ENCODE peak calls at places on chromosomes 7 and 10, in eight cellular contexts. I, D, B, L, H, Y, E and K are unnamed samples.

GRCh38 chr10:44053391-44053790 is 331.5 kb downstream of the CXCL12 start:
- DNase-seq in Y (no peak), I (no peak), D (no peak), E (no peak), H (no peak), B (no peak), L (no peak), K (no peak)

GRCh38 chr10:2963889-2964631 is 103.3 kb upstream of the PFKP start:
- DNase-seq in D (no peak), E (no peak), Y (no peak), H (no peak), I (no peak), L (peak), B (no peak), K (no peak)

GRCh38 chr10:19638173-19638872 is 177.9 kb upstream of the PLXDC2 start:
- DNase-seq in L (no peak), D (no peak), B (no peak), H (no peak), I (peak), E (no peak), Y (no peak), K (peak)

GRCh38 chr10:132707776-132708171 is 78.2 kb downstream of the NKX6-2 start:
- DNase-seq in D (no peak), L (no peak), H (no peak), B (no peak), I (no peak), E (no peak), Y (no peak), K (no peak)

GRCh38 chr7:15915694-15916093 is 229.2 kb upstream of the MEOX2 start:
- DNase-seq in D (no peak), Y (no peak), E (no peak), L (no peak), I (no peak), B (no peak), H (no peak), K (no peak)

GRCh38 chr10:66828957-66829356 is 96.9 kb upstream of the LRRTM3 start:
- DNase-seq in L (no peak), H (no peak), B (no peak), E (no peak), Y (no peak), D (no peak), I (no peak), K (no peak)

GRCh38 chr7:5695037-5695708 is 86.3 kb downstream of the RNF216 start:
- DNase-seq in D (no peak), L (no peak), Y (no peak), E (no peak), I (no peak), B (no peak), H (peak), K (peak)

GRCh38 chr7:75969182-75969581 is 25.2 kb downstream of the TMEM120A start:
- DNase-seq in I (no peak), D (no peak), H (no peak), B (peak), E (no peak), Y (no peak), L (no peak), K (no peak)

GRCh38 chr10:19290770-19291169 is 242.2 kb downstream of the MALRD1 start:
- DNase-seq in B (no peak), Y (no peak), L (no peak), I (no peak), D (no peak), E (no peak), H (no peak), K (no peak)

GRCh38 chr7:55441668-55442305 is 76.7 kb downstream of the LANCL2 start:
- DNase-seq in Y (no peak), B (peak), D (no peak), L (no peak), H (no peak), E (no peak), I (no peak), K (no peak)

GRCh38 chr7:11244149-11244548 is 270.5 kb downstream of the PHF14 start:
- DNase-seq in B (peak), Y (no peak), E (no peak), L (no peak), D (no peak), H (no peak), I (no peak), K (no peak)

GRCh38 chr7:12316925-12317324 is 86.7 kb downstream of the VWDE start:
- DNase-seq in I (no peak), B (no peak), D (no peak), Y (no peak), H (no peak), E (no peak), L (no peak), K (no peak)

GRCh38 chr10:47325303-47326291 is 3.3 kb downstream of the GDF2 start:
- DNase-seq in L (no peak), D (no peak), E (no peak), I (no peak), H (no peak), B (no peak), Y (no peak), K (no peak)

GRCh38 chr10:71058308-71058707 is 154.1 kb upstream of the UNC5B start:
- DNase-seq in Y (no peak), D (no peak), E (no peak), H (no peak), B (no peak), L (no peak), I (no peak), K (no peak)

GRCh38 chr10:77455538-77455937 is 182.1 kb downstream of the KCNMA1 start:
- DNase-seq in E (no peak), L (no peak), Y (no peak), D (no peak), H (no peak), B (no peak), I (no peak), K (no peak)

GRCh38 chr7:127940365-127941160 is 90.7 kb downstream of the LRRC4 start:
- DNase-seq in I (no peak), Y (no peak), H (no peak), D (no peak), L (no peak), E (no peak), B (no peak), K (no peak)

GRCh38 chr7:29394321-29394720 is 169.3 kb upstream of the PRR15 start:
- DNase-seq in E (no peak), I (no peak), H (no peak), B (no peak), D (no peak), L (no peak), Y (no peak), K (no peak)

GRCh38 chr10:120505866-120506265 is 48.8 kb downstream of the PLPP4 start:
- DNase-seq in B (no peak), L (no peak), Y (no peak), H (no peak), D (no peak), I (no peak), E (no peak), K (no peak)

GRCh38 chr10:11245510-11245909 is 227.8 kb downstream of the CELF2 start:
- DNase-seq in I (no peak), B (no peak), D (no peak), Y (no peak), H (peak), L (no peak), E (no peak), K (no peak)

GRCh38 chr10:132104471-132105301 is 38.9 kb downstream of the JAKMIP3 start:
- DNase-seq in Y (no peak), B (no peak), L (no peak), I (no peak), D (no peak), H (no peak), E (no peak), K (no peak)

GRCh38 chr10:74650613-74651012 is 175.8 kb upstream of the KAT6B start:
- DNase-seq in H (no peak), I (no peak), D (no peak), B (no peak), Y (no peak), E (no peak), L (no peak), K (no peak)

GRCh38 chr10:29955308-29955935 is 104.0 kb downstream of the JCAD start:
- DNase-seq in D (no peak), I (no peak), B (no peak), E (no peak), Y (no peak), L (peak), H (no peak), K (no peak)

GRCh38 chr10:98134431-98135221 is at the start of gene R3HCC1L:
- DNase-seq in E (peak), L (peak), H (peak), B (peak), D (peak), I (peak), Y (peak), K (peak)

GRCh38 chr7:118245267-118246040 is 20.9 kb downstream of the ANKRD7 start:
- DNase-seq in I (no peak), L (no peak), E (no peak), B (peak), Y (no peak), H (no peak), D (no peak), K (no peak)

GRCh38 chr10:79188154-79188763 is 119.5 kb downstream of the ZMIZ1 start:
- DNase-seq in E (peak), D (no peak), B (no peak), L (no peak), Y (no peak), I (peak), H (no peak), K (no peak)

GRCh38 chr7:70870349-70870748 is 261.6 kb upstream of the GALNT17 start:
- DNase-seq in L (no peak), Y (no peak), E (no peak), B (no peak), H (no peak), I (no peak), D (no peak), K (no peak)

GRCh38 chr7:139035588-139036353 is at the start of gene ZC3HAV1L:
- DNase-seq in I (peak), E (peak), H (no peak), B (peak), Y (no peak), L (peak), D (peak), K (peak)

GRCh38 chr10:33151344-33151864 is 183.1 kb downstream of the NRP1 start:
- DNase-seq in E (no peak), H (no peak), D (no peak), I (peak), Y (no peak), L (no peak), B (no peak), K (no peak)

DNA sequence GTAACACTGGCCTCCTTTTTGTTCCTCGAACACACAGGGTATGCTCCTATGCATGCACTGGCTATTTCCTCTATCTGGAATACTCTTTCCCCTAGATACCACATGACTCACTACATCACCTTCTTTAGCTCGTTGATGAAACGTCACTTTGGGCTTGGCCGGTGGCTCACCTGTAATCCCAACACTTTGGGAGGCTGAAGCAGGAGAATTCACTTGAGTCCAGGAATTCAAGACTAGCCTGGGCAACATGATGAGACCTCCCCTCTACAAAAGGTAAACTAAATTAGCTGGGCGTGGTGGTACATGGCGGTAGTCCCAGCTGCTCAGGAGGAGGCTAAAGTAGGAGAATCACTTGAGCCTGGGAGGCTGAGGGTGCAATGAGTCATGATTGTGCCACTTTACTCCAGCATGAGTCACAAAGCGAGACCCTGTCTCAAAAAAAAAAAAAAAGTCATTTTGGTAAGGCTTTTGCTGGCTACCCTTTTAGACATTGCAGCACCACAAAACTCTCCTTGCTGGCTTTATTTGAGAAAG is 14.5 kb downstream of the ANKIB1 start:
- DNase-seq in Y (no peak), H (no peak), E (no peak), L (no peak), D (peak), I (no peak), B (no peak), K (no peak)
- H3K27ac ChIP-seq in Y (no peak), H (no peak), E (no peak), L (no peak), D (peak), I (no peak), B (no peak), K (no peak)

GRCh38 chr10:7303067-7303629 is 107.7 kb downstream of the SFMBT2 start:
- DNase-seq in L (no peak), I (no peak), H (no peak), D (no peak), E (no peak), B (no peak), Y (no peak), K (no peak)
- TF ChIP-seq POLR2AphosphoS5 in L (no peak), I (no peak), H (no peak), D (no peak), E (no peak), B (no peak), Y (no peak), K (no peak)

GRCh38 chr7:158265743-158266080 is 321.9 kb downstream of the PTPRN2 start:
- DNase-seq in E (no peak), B (no peak), H (no peak), D (no peak), I (no peak), Y (no peak), L (no peak), K (no peak)

GRCh38 chr7:158266426-158266816 is 321.2 kb downstream of the PTPRN2 start:
- DNase-seq in H (no peak), L (no peak), I (no peak), B (no peak), E (no peak), D (no peak), Y (no peak), K (no peak)

GRCh38 chr7:158266817-158267736 is 320.5 kb downstream of the PTPRN2 start:
- DNase-seq in E (no peak), Y (no peak), L (no peak), H (no peak), I (no peak), D (no peak), B (no peak), K (no peak)

GRCh38 chr7:158268851-158269535 is 318.6 kb downstream of the PTPRN2 start:
- DNase-seq in B (no peak), I (no peak), D (no peak), Y (no peak), L (no peak), H (no peak), E (no peak), K (no peak)

DNA sequence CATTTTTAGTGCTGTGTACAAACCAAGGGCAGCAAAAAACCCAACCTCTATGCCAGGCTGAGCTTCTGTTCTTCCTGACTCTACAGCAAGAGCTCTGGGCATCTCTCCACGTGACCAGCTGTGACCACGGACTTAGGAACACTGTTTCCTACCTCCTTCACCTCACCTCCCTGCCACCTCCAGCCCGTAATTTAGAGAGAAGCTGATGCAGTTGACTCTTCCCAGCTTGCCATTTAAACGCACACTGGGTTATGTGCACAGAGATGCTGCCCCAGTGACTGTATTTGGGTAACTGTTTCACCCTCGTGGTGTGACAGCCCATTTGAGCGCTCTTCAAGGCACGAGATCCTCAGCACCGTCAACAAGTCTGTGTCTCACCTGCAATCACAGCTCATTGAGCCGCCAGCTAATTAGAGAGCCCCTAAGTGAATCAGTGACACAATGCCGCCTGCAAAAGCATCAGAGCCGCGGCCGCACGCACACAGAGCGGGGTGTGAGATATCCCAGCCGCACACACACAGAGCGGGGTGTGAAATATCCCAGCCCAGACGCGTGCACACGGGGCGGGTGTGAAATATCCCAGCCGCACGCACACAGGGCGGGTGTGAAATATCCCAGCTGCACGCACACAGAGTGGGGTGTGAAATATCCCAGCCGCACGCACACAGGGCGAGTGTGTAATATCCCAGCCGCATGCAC is 319.7 kb downstream of the PTPRN2 start:
- DNase-seq in B (no peak), E (no peak), Y (no peak), I (no peak), H (no peak), L (no peak), D (no peak), K (no peak)
- TF ChIP-seq REST in B (no peak), E (no peak), Y (no peak), I (no peak), H (no peak), L (no peak), D (no peak), K (no peak)

DNA sequence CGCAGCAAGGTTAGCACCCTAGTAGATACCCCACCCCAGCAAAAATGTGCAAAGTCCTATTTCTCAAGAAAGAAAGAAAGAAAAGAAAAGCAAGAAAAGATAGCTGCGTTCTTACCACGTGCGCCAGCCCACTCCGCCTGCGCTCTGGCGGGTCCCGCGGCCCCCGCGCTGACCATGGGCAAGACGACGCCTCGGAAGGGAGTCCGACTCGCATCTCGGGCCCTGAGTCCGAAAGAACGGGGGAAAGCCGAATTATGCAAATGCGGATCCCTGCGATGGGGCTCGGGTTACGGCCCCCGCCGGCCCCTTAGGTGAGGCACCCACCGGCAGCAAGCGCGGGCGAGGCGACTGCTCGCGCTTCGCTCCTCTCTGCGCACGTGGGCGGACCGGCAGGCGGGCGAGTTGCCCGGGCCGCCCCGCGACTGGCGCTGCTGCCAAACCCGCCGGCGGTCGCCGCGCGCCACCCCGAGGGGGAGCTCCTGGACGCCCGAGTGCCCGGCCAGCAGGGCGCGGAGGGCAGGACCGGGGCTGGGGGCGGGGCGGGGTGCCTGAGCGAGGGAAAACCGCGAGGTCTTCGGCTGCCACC is 2.4 kb upstream of the EGR2 start:
- DNase-seq in I (no peak), L (peak), H (no peak), Y (no peak), D (no peak), E (peak), B (peak), K (no peak)
- H3K27ac ChIP-seq in I (no peak), L (no peak), H (no peak), Y (no peak), D (no peak), E (no peak), B (no peak), K (no peak)

GRCh38 chr7:26191974-26192479 is 8.5 kb downstream of the HNRNPA2B1 start:
- DNase-seq in D (no peak), L (no peak), H (no peak), I (no peak), E (no peak), Y (no peak), B (no peak), K (no peak)

GRCh38 chr7:26191233-26191973 is 9.1 kb downstream of the HNRNPA2B1 start:
- DNase-seq in B (no peak), D (no peak), Y (no peak), H (no peak), E (no peak), L (no peak), I (no peak), K (no peak)

GRCh38 chr7:26193432-26194206 is 6.9 kb downstream of the HNRNPA2B1 start:
- DNase-seq in L (no peak), D (no peak), Y (no peak), E (no peak), H (no peak), I (no peak), B (no peak), K (no peak)

GRCh38 chr7:26190417-26190869 is 10.1 kb downstream of the HNRNPA2B1 start:
- DNase-seq in I (no peak), H (no peak), L (no peak), D (no peak), B (no peak), E (no peak), Y (no peak), K (no peak)

GRCh38 chr7:26192485-26193087 is 8.0 kb downstream of the HNRNPA2B1 start:
- DNase-seq in B (no peak), E (no peak), I (no peak), L (no peak), H (no peak), Y (no peak), D (no peak), K (no peak)
- TF ChIP-seq POLR2AphosphoS5 in B (no peak), E (peak), I (no peak), L (no peak), H (peak), Y (peak), D (no peak), K (peak)

GRCh38 chr10:13690281-13690825 is 103.6 kb downstream of the PRPF18 start:
- DNase-seq in E (no peak), H (no peak), D (no peak), Y (no peak), L (peak), I (no peak), B (no peak), K (no peak)
- TF ChIP-seq REST in E (no peak), H (no peak), D (no peak), Y (no peak), L (no peak), I (no peak), B (no peak), K (no peak)

GRCh38 chr7:84688671-84689070 is 494.1 kb upstream of the SEMA3A start:
- DNase-seq in L (no peak), H (no peak), Y (no peak), B (no peak), E (no peak), D (no peak), I (no peak), K (no peak)
- H3K27ac ChIP-seq in L (no peak), H (no peak), Y (no peak), B (peak), E (no peak), D (no peak), I (no peak), K (no peak)

DNA sequence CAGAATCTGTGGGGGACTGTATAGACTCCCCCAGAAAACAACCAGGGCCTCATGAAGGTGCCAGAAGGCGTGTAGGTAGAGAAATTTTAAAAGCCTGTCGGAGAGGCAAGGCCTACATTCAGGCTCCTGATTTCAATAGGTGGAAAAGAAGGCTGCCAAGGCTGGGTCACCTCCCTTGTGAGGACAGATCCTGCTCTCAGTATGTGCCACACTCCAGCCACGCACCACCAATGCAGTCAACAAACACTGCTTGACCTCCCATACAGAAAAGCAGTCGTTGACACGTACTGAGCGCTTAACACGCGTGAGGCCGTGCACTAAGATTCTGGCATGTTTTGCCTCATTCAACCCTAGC is 1.1 kb upstream of the NKX2-3 start:
- DNase-seq in D (no peak), E (no peak), H (no peak), I (no peak), L (no peak), Y (no peak), B (no peak), K (no peak)
- TF ChIP-seq POLR2AphosphoS5 in D (no peak), E (no peak), H (no peak), I (no peak), L (no peak), Y (no peak), B (no peak), K (no peak)

GRCh38 chr10:6542999-6543430 is 37.1 kb downstream of the PRKCQ start:
- DNase-seq in H (no peak), D (no peak), Y (no peak), L (peak), B (no peak), I (peak), E (no peak), K (peak)
- TF ChIP-seq REST in H (no peak), D (no peak), Y (no peak), L (no peak), B (no peak), I (no peak), E (no peak), K (no peak)

GRCh38 chr7:129494041-129494440 is 8.3 kb upstream of the SMKR1 start:
- DNase-seq in H (peak), E (no peak), L (no peak), Y (peak), B (no peak), I (no peak), D (no peak), K (no peak)
- H3K27ac ChIP-seq in H (no peak), E (no peak), L (no peak), Y (no peak), B (peak), I (no peak), D (no peak), K (no peak)